ENCODE peak calls at places on chromosomes 3 and 15, in four cellular contexts. One of them, this sample, is unnamed.

GRCh38 chr3:31124368-31124767 is 229.9 kb upstream of the GADL1 start:
- DNase-seq in K562: no peak
- DNase-seq in H1: no peak
- DNase-seq in HCT116: no peak
- DNase-seq in this sample: no peak

GRCh38 chr15:52370010-52370409 is 74.4 kb upstream of the MYO5C start:
- DNase-seq in K562: no peak
- DNase-seq in H1: no peak
- DNase-seq in HCT116: no peak
- DNase-seq in this sample: no peak

GRCh38 chr15:75732809-75733451 is 20.3 kb upstream of the CSPG4 start:
- DNase-seq in K562: peak
- DNase-seq in H1: peak
- DNase-seq in HCT116: peak
- DNase-seq in this sample: peak

GRCh38 chr3:113063126-113063894 is 72.5 kb downstream of the GTPBP8 start:
- DNase-seq in K562: no peak
- DNase-seq in H1: no peak
- DNase-seq in HCT116: no peak
- DNase-seq in this sample: no peak

GRCh38 chr3:190811775-190812480 is 50.6 kb downstream of the GMNC start:
- DNase-seq in K562: peak
- DNase-seq in H1: peak
- DNase-seq in HCT116: peak
- DNase-seq in this sample: peak

GRCh38 chr3:37899711-37900306 is 38.1 kb downstream of the CTDSPL start:
- DNase-seq in K562: peak
- DNase-seq in H1: no peak
- DNase-seq in HCT116: no peak
- DNase-seq in this sample: no peak

GRCh38 chr3:94405258-94406035 is 342.6 kb downstream of the NSUN3 start:
- DNase-seq in K562: no peak
- DNase-seq in H1: no peak
- DNase-seq in HCT116: no peak
- DNase-seq in this sample: no peak

GRCh38 chr3:149401215-149401925 is 23.9 kb upstream of the TM4SF1 start:
- DNase-seq in K562: no peak
- DNase-seq in H1: no peak
- DNase-seq in HCT116: no peak
- DNase-seq in this sample: peak

GRCh38 chr15:46918462-46919125 is 798.7 kb upstream of the SEMA6D start:
- DNase-seq in K562: no peak
- DNase-seq in H1: no peak
- DNase-seq in HCT116: no peak
- DNase-seq in this sample: no peak

GRCh38 chr3:75272708-75273107 is 391.4 kb upstream of the FRG2C start:
- DNase-seq in K562: no peak
- DNase-seq in H1: no peak
- DNase-seq in HCT116: no peak
- DNase-seq in this sample: no peak

GRCh38 chr3:40465111-40465407 is 7.9 kb downstream of the RPL14 start:
- DNase-seq in K562: no peak
- DNase-seq in H1: no peak
- DNase-seq in HCT116: no peak
- DNase-seq in this sample: no peak

GRCh38 chr3:40524571-40525285 is at the start of gene ZNF621:
- DNase-seq in K562: peak
- DNase-seq in H1: peak
- DNase-seq in HCT116: peak
- DNase-seq in this sample: peak

GRCh38 chr3:112167758-112168157 is 34.7 kb upstream of the GCSAM start:
- DNase-seq in K562: no peak
- DNase-seq in H1: no peak
- DNase-seq in HCT116: no peak
- DNase-seq in this sample: no peak

GRCh38 chr3:168165390-168166269 is 69.9 kb upstream of the GOLIM4 start:
- DNase-seq in K562: peak
- DNase-seq in H1: no peak
- DNase-seq in HCT116: peak
- DNase-seq in this sample: peak

GRCh38 chr15:89335289-89336041 is 841 bp upstream of the POLG start:
- DNase-seq in K562: no peak
- DNase-seq in H1: peak
- DNase-seq in HCT116: no peak
- DNase-seq in this sample: peak

GRCh38 chr3:197667968-197668367 is 68.7 kb downstream of the RUBCN start:
- DNase-seq in K562: no peak
- DNase-seq in H1: no peak
- DNase-seq in HCT116: no peak
- DNase-seq in this sample: peak

GRCh38 chr3:40464339-40465110 is 7.4 kb downstream of the RPL14 start:
- DNase-seq in K562: peak
- DNase-seq in H1: no peak
- DNase-seq in HCT116: no peak
- DNase-seq in this sample: no peak

GRCh38 chr3:169929830-169930519 is 18.6 kb downstream of the SAMD7 start:
- DNase-seq in K562: peak
- DNase-seq in H1: no peak
- DNase-seq in HCT116: peak
- DNase-seq in this sample: no peak

GRCh38 chr15:86273309-86273708 is 193.6 kb downstream of the AGBL1 start:
- DNase-seq in K562: no peak
- DNase-seq in H1: no peak
- DNase-seq in HCT116: no peak
- DNase-seq in this sample: no peak

GRCh38 chr15:66936864-66937245 is 128.5 kb upstream of the SMAD3 start:
- DNase-seq in K562: no peak
- DNase-seq in H1: no peak
- DNase-seq in HCT116: no peak
- DNase-seq in this sample: no peak

GRCh38 chr3:87227104-87227834 is at the start of gene CHMP2B:
- DNase-seq in K562: peak
- DNase-seq in H1: peak
- DNase-seq in HCT116: peak
- DNase-seq in this sample: peak
- TF ChIP-seq POLR2A in K562: peak
- TF ChIP-seq POLR2A in H1: peak
- TF ChIP-seq POLR2A in HCT116: peak
- TF ChIP-seq POLR2A in this sample: peak

GRCh38 chr3:76532423-76532822 is 507.5 kb upstream of the ROBO2 start:
- DNase-seq in K562: no peak
- DNase-seq in H1: no peak
- DNase-seq in HCT116: no peak
- DNase-seq in this sample: no peak
- TF ChIP-seq FOSL1 in K562: no peak
- TF ChIP-seq FOSL1 in H1: no peak
- TF ChIP-seq FOSL1 in HCT116: no peak
- TF ChIP-seq FOSL1 in this sample: no peak

GRCh38 chr3:69926385-69926784 is 73.1 kb upstream of the SAMMSON start:
- DNase-seq in K562: no peak
- DNase-seq in H1: no peak
- DNase-seq in HCT116: no peak
- DNase-seq in this sample: no peak
- TF ChIP-seq POLR2A in K562: no peak
- TF ChIP-seq POLR2A in H1: no peak
- TF ChIP-seq POLR2A in HCT116: no peak
- TF ChIP-seq POLR2A in this sample: no peak

DNA sequence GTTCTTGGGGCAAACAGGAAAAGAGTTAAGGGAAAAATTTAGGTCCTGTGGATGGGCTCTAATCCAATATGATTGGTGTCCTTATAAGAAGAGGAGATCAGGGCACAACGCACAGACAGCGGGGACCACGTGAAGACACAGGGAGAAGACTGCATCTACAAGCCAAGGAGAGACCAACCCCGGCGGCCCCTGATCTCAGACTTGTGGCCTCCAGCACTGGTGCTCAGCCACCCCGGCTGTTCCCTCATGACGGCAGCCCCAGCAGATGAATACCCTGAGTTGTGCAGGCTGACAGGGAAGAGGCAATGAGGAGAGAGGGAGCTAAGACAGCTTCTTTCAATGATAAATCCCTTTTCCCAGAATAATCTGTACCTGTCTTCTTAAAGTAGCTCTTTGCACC is 33.3 kb upstream of the CGNL1 start:
- DNase-seq in K562: no peak
- DNase-seq in H1: no peak
- DNase-seq in HCT116: no peak
- DNase-seq in this sample: no peak
- TF ChIP-seq FOSL1 in K562: no peak
- TF ChIP-seq FOSL1 in H1: no peak
- TF ChIP-seq FOSL1 in HCT116: no peak
- TF ChIP-seq FOSL1 in this sample: no peak

GRCh38 chr3:79019137-79019923 is 748.5 kb downstream of the ROBO1 start:
- DNase-seq in K562: no peak
- DNase-seq in H1: peak
- DNase-seq in HCT116: no peak
- DNase-seq in this sample: peak
- TF ChIP-seq POLR2A in K562: no peak
- TF ChIP-seq POLR2A in H1: peak
- TF ChIP-seq POLR2A in HCT116: no peak
- TF ChIP-seq POLR2A in this sample: peak

GRCh38 chr3:46755646-46756045 is 38.0 kb upstream of the PRSS50 start:
- DNase-seq in K562: no peak
- DNase-seq in H1: no peak
- DNase-seq in HCT116: no peak
- DNase-seq in this sample: no peak

GRCh38 chr3:46764206-46764605 is 46.5 kb upstream of the PRSS50 start:
- DNase-seq in K562: no peak
- DNase-seq in H1: no peak
- DNase-seq in HCT116: no peak
- DNase-seq in this sample: no peak

GRCh38 chr3:46763178-46763577 is 45.5 kb upstream of the PRSS50 start:
- DNase-seq in K562: no peak
- DNase-seq in H1: no peak
- DNase-seq in HCT116: no peak
- DNase-seq in this sample: no peak

GRCh38 chr3:46756642-46757041 is 39.0 kb upstream of the PRSS50 start:
- DNase-seq in K562: peak
- DNase-seq in H1: no peak
- DNase-seq in HCT116: no peak
- DNase-seq in this sample: no peak

DNA sequence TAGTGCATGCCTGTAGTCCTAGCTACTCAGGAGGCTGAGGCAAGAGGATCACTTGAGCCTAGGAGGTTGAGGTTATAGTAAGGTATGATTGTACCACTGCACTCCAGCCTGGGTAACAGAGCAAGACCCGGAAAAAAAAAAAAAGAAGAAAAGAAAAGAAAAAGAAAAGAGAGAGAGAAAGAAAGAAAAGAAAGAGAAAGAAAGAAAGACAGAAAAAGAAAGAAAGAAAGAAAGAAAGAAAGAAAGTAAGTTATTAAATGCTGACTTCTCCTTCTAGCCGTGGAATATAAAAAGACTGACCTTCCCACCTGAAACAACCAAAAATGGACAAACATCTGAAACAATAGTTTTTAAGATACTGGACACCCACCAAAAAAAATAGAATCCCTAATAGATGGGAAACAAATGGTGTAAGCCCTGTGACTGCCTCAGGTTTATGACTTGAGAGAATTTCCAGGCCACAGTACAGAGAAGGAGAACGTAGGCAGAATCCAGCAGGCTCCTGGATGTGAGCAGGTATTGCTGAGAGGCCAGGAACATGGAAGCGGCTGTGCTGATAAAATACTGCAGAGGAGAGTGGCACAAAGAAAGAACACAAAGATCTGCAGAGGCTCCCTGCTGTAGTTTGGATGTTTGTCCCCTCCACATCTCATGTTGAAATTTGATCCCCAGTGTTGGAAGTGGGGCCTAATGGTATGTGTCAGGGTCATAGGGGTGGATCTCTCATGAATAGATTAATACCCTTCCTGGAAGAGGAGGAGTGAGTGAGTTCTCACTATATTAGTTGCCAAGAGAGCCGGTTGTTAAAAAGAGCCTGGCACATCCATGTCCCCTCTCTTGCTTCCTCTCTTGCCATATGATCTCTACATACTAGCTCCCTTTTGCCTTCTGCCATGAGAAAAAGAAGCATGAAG is 41.8 kb upstream of the PRSS50 start:
- DNase-seq in K562: no peak
- DNase-seq in H1: no peak
- DNase-seq in HCT116: no peak
- DNase-seq in this sample: no peak
- TF ChIP-seq FOSL1 in K562: no peak
- TF ChIP-seq FOSL1 in H1: no peak
- TF ChIP-seq FOSL1 in HCT116: no peak
- TF ChIP-seq FOSL1 in this sample: no peak

GRCh38 chr15:78915341-78916087 is 29.3 kb downstream of the CTSH start:
- DNase-seq in K562: no peak
- DNase-seq in H1: no peak
- DNase-seq in HCT116: no peak
- DNase-seq in this sample: no peak
- TF ChIP-seq POLR2A in K562: no peak
- TF ChIP-seq POLR2A in H1: no peak
- TF ChIP-seq POLR2A in HCT116: no peak
- TF ChIP-seq POLR2A in this sample: no peak

GRCh38 chr3:151135548-151136337 is 50.3 kb downstream of the MED12L start:
- DNase-seq in K562: peak
- DNase-seq in H1: no peak
- DNase-seq in HCT116: no peak
- DNase-seq in this sample: no peak
- TF ChIP-seq FOSL1 in K562: no peak
- TF ChIP-seq FOSL1 in H1: no peak
- TF ChIP-seq FOSL1 in HCT116: no peak
- TF ChIP-seq FOSL1 in this sample: no peak

This sample was measured in HepG2.